ENCODE peak calls at places on chromosome 16, in seven cellular contexts. U is sigmoid colon, A is transverse colon, Q is ovary, M is A549, K is stomach, L is H1. J is an unnamed sample.

GRCh38 chr16:19389246-19389645 is 28.4 kb upstream of the TMC5 start:
- DNase-seq in U (no peak), A (peak; percentile 84), Q (no peak), M (peak; percentile 68), K (peak; percentile 83), L (no peak), J (peak; percentile 17)

GRCh38 chr16:49021136-49021535 is 260.5 kb downstream of the CBLN1 start:
- DNase-seq in U (peak; percentile 75), A (no peak), Q (no peak), M (no peak), K (no peak), L (no peak), J (no peak)

GRCh38 chr16:84443166-84443802 is 61.2 kb downstream of the MEAK7 start:
- DNase-seq in U (no peak), A (peak; percentile 71), Q (no peak), M (no peak), K (no peak), L (no peak), J (no peak)

GRCh38 chr16:11038777-11039176 is 94.4 kb downstream of the CLEC16A start:
- DNase-seq in U (peak; percentile 8), A (peak; percentile 24), Q (no peak), M (no peak), K (no peak), L (no peak), J (no peak)

GRCh38 chr16:88383401-88384221 is 852 bp downstream of the ZNF469 start:
- DNase-seq in U (peak; percentile 71), A (no peak), Q (peak; percentile 68), M (peak; percentile 72), K (peak; percentile 43), L (no peak), J (no peak)

GRCh38 chr16:89723279-89724250 is 2.2 kb downstream of the ZNF276 start:
- DNase-seq in U (peak; percentile 77), A (peak; percentile 57), Q (no peak), M (no peak), K (peak; percentile 45), L (no peak), J (no peak)

GRCh38 chr16:67847064-67847861 is at the start of gene CENPT:
- DNase-seq in U (peak; percentile 81), A (peak; percentile 66), Q (no peak), M (peak; percentile 66), K (peak; percentile 72), L (no peak), J (no peak)

GRCh38 chr16:79278506-79278905 is 322.0 kb downstream of the MAF start:
- DNase-seq in U (no peak), A (peak; percentile 44), Q (no peak), M (no peak), K (no peak), L (no peak), J (no peak)

GRCh38 chr16:30041841-30042240 is 10.8 kb upstream of the TLCD3B start:
- DNase-seq in U (no peak), A (no peak), Q (no peak), M (no peak), K (no peak), L (no peak), J (no peak)

GRCh38 chr16:69340095-69340644 is 598 bp downstream of the NIP7 start:
- DNase-seq in U (no peak), A (no peak), Q (no peak), M (no peak), K (no peak), L (no peak), J (no peak)

GRCh38 chr16:4273858-4274291 is 1.1 kb upstream of the TFAP4 start:
- DNase-seq in U (peak; percentile 83), A (peak; percentile 55), Q (peak; percentile 66), M (peak; percentile 82), K (peak; percentile 62), L (no peak), J (no peak)

GRCh38 chr16:10256855-10257641 is 74.8 kb upstream of the GRIN2A start:
- DNase-seq in U (no peak), A (peak; percentile 26), Q (no peak), M (peak; percentile 38), K (peak; percentile 50), L (peak; percentile 9), J (no peak)

GRCh38 chr16:15676506-15676905 is 26.5 kb downstream of the NDE1 start:
- DNase-seq in U (no peak), A (no peak), Q (no peak), M (no peak), K (no peak), L (no peak), J (no peak)

GRCh38 chr16:24332695-24333094 is 76.6 kb downstream of the CACNG3 start:
- DNase-seq in U (no peak), A (no peak), Q (no peak), M (no peak), K (no peak), L (no peak), J (no peak)

GRCh38 chr16:84465154-84465553 is 39.3 kb downstream of the MEAK7 start:
- DNase-seq in U (peak; percentile 39), A (no peak), Q (no peak), M (no peak), K (peak; percentile 25), L (no peak), J (no peak)

GRCh38 chr16:11964761-11965539 is at the start of gene TNFRSF17:
- DNase-seq in U (no peak), A (peak; percentile 13), Q (no peak), M (no peak), K (no peak), L (no peak), J (no peak)

GRCh38 chr16:14545346-14545884 is 84.6 kb downstream of the PARN start:
- DNase-seq in U (no peak), A (no peak), Q (no peak), M (peak; percentile 92), K (peak; percentile 38), L (no peak), J (no peak)

GRCh38 chr16:79430129-79430789 is 170.3 kb downstream of the MAF start:
- DNase-seq in U (no peak), A (no peak), Q (no peak), M (no peak), K (no peak), L (no peak), J (no peak)

GRCh38 chr16:3012828-3013420 is at the start of gene CLDN9:
- DNase-seq in U (no peak), A (peak; percentile 63), Q (no peak), M (no peak), K (peak; percentile 61), L (no peak), J (no peak)

GRCh38 chr16:54116126-54116525 is 170.5 kb downstream of the IRX3 start:
- DNase-seq in U (no peak), A (no peak), Q (no peak), M (no peak), K (no peak), L (no peak), J (no peak)

GRCh38 chr16:25692734-25693508 is 1.2 kb downstream of the HS3ST4 start:
- DNase-seq in U (no peak), A (no peak), Q (no peak), M (no peak), K (no peak), L (no peak), J (no peak)

GRCh38 chr16:17556276-17557052 is 85.7 kb upstream of the XYLT1 start:
- DNase-seq in U (no peak), A (no peak), Q (no peak), M (peak; percentile 25), K (no peak), L (peak; percentile 2), J (no peak)

GRCh38 chr16:64017789-64018188 is 1104.1 kb downstream of the CDH11 start:
- DNase-seq in U (no peak), A (no peak), Q (no peak), M (no peak), K (no peak), L (no peak), J (no peak)

GRCh38 chr16:64019339-64019738 is 1102.5 kb downstream of the CDH11 start:
- DNase-seq in U (no peak), A (no peak), Q (no peak), M (no peak), K (no peak), L (no peak), J (no peak)
- TF ChIP-seq EP300 in U (no peak), A (no peak), Q (no peak), M (no peak), K (no peak), L (no peak), J (no peak)

DNA sequence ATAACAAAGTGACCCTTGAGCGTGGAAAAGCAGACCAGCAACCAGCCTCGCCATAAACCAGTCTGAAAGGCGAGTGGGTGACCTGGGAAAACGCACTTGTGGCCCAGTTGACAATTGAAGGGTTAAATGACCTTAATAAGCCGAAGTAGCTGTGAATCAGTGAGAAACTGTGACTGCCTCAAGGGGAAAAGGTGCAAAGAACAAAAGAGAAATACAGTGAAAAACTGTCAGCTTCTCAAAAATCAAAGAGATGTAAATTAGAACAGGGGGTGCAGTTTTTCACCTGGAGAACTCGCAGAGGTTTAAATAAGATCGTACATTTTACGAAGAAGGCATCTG is 124.1 kb downstream of the CMIP start:
- DNase-seq in U (no peak), A (no peak), Q (no peak), M (no peak), K (no peak), L (no peak), J (no peak)
- H3K27ac ChIP-seq in U (peak overlapping the region; percentile 51), A (peak overlapping the region; percentile 10), Q (no peak overlapping the region), M (peak overlapping the region; percentile 86), K (peak overlapping the region; percentile 24), L (no peak overlapping the region), J (no peak overlapping the region)

DNA sequence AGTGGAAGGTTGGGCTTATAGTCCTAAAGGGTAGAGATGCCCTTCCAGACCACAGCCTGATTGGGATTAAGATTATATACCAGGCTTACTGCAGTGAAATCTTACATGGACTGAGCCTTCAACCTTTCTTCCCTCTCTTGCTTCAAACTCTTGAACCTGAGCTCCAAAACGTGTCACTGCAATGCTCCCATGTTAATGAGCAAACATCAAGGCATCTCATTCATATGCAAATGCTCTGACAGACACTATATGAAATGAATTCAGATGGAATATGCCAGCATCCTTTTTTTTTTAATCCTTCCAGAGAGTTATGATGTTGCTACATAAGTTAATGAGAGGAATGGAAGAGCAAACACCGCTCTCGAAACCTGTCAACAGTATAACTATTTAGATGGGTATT is 611.8 kb upstream of the CDH11 start:
- DNase-seq in U (no peak), A (no peak), Q (no peak), M (no peak), K (no peak), L (no peak), J (no peak)
- H3K4me1 ChIP-seq in U (no peaks in the 10 kb centered on the region), A (peaks cover 4% of the 10 kb centered on the region), Q (no peaks in the 10 kb centered on the region), M (no peaks in the 10 kb centered on the region), K (no peaks in the 10 kb centered on the region), L (peaks cover 12% of the 10 kb centered on the region), J (no peaks in the 10 kb centered on the region)

DNA sequence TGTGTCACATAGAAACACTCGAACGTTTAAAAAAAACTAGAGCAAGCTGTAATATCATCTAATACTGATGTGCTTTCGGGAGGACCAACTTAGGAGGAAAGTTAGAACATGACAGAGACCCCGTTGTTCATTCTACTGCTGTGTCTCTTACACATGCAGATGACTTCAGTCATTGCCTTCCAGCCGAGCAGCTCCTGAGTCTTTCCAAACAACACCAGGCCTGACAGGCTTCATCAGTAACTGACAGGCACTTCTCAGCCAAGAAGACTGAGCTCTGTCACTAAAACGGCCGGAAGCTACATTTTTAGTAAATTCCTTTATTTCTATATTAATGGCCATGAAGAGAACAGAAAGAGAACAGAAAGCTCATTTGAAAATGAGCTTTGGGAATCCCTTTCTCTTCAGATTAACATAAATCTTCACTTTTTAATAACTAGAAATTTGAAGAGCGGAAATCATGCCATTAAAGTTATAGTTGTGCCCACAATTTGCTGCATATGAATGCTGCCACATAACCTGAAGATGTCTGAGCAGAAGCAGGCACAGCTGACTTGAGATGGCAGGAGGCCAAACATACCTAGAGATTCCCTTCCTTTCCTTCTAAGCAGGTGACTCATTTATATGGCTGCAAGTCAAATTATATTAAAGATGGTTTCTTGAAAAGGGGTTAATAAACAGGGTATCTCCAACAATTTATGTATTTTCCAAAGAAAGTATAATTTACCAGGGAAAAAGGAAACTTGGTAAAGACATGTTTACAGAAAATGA is 148.9 kb downstream of the ITFG1 start:
- DNase-seq in U (no peak), A (no peak), Q (no peak), M (peak; percentile 10), K (no peak), L (peak; percentile 17), J (no peak)
- TF ChIP-seq EP300 in U (no peak), A (no peak), Q (no peak), M (no peak), K (no peak), L (no peak), J (no peak)

J was measured in tibial nerve.